ENCODE peak calls at places on chromosome 10, in seven cellular contexts. I is upper lobe of right lung; X is adipocyte; O is CD8-positive, alpha-beta T cell; Q is heart right ventricle; J is GM12878; T is ovary. P is an unnamed sample.

GRCh38 chr10:125369382-125370326 is 209.3 kb upstream of the CTBP2 start:
- DNase-seq in I (no peak), X (no peak), O (no peak), Q (no peak), J (no peak), T (no peak), P (no peak)

GRCh38 chr10:30313579-30314376 is 35.3 kb downstream of the MTPAP start:
- DNase-seq in I (no peak), X (no peak), O (no peak), Q (no peak), J (no peak), T (no peak), P (no peak)

GRCh38 chr10:126500185-126500584 is 111.9 kb upstream of the ADAM12 start:
- DNase-seq in I (no peak), X (no peak), O (no peak), Q (no peak), J (no peak), T (no peak), P (no peak)

GRCh38 chr10:74923556-74923955 is 97.2 kb downstream of the KAT6B start:
- DNase-seq in I (peak), X (no peak), O (no peak), Q (no peak), J (no peak), T (no peak), P (no peak)

GRCh38 chr10:80163741-80164341 is 31.3 kb downstream of the PLAC9 start:
- DNase-seq in I (no peak), X (peak), O (no peak), Q (no peak), J (no peak), T (no peak), P (no peak)

GRCh38 chr10:73973427-73973826 is 24.5 kb upstream of the VCL start:
- DNase-seq in I (no peak), X (no peak), O (no peak), Q (no peak), J (no peak), T (no peak), P (no peak)

GRCh38 chr10:95229724-95230627 is 35.9 kb downstream of the ACSM6 start:
- DNase-seq in I (no peak), X (peak), O (no peak), Q (no peak), J (no peak), T (no peak), P (no peak)

GRCh38 chr10:14276200-14276599 is 54.5 kb downstream of the FRMD4A start:
- DNase-seq in I (no peak), X (no peak), O (no peak), Q (no peak), J (peak), T (no peak), P (no peak)

GRCh38 chr10:131852161-131852822 is 48.5 kb upstream of the PPP2R2D start:
- DNase-seq in I (peak), X (no peak), O (no peak), Q (no peak), J (no peak), T (peak), P (no peak)

GRCh38 chr10:69389827-69390490 is 26.8 kb downstream of the TACR2 start:
- DNase-seq in I (no peak), X (peak), O (no peak), Q (peak), J (no peak), T (no peak), P (no peak)

GRCh38 chr10:98919899-98920298 is 315.8 kb downstream of the HPSE2 start:
- DNase-seq in I (no peak), X (no peak), O (no peak), Q (no peak), J (no peak), T (no peak), P (no peak)

GRCh38 chr10:49526624-49527023 is 12.3 kb downstream of the ERCC6 start:
- DNase-seq in I (no peak), X (peak), O (no peak), Q (no peak), J (no peak), T (no peak), P (no peak)

GRCh38 chr10:3151889-3152565 is 20.6 kb downstream of the PITRM1 start:
- DNase-seq in I (peak), X (no peak), O (no peak), Q (no peak), J (no peak), T (no peak), P (no peak)

GRCh38 chr10:72069751-72070501 is 18.4 kb downstream of the SPOCK2 start:
- DNase-seq in I (no peak), X (no peak), O (no peak), Q (no peak), J (no peak), T (no peak), P (no peak)

GRCh38 chr10:93752761-93753160 is 5.0 kb upstream of the LGI1 start:
- DNase-seq in I (no peak), X (peak), O (no peak), Q (no peak), J (no peak), T (no peak), P (no peak)

GRCh38 chr10:70175516-70175915 is 5.2 kb upstream of the SAR1A start:
- DNase-seq in I (no peak), X (no peak), O (no peak), Q (no peak), J (no peak), T (no peak), P (no peak)

GRCh38 chr10:71372882-71373495 is 23.7 kb upstream of the CDH23 start:
- DNase-seq in I (no peak), X (no peak), O (no peak), Q (no peak), J (peak), T (no peak), P (peak)

GRCh38 chr10:22624289-22624738 is 90.1 kb downstream of the PIP4K2A start:
- DNase-seq in I (no peak), X (peak), O (no peak), Q (no peak), J (no peak), T (no peak), P (no peak)

GRCh38 chr10:62503871-62504270 is 129.7 kb downstream of the ZNF365 start:
- DNase-seq in I (no peak), X (no peak), O (no peak), Q (no peak), J (no peak), T (no peak), P (no peak)

GRCh38 chr10:50653142-50653541 is 29.4 kb upstream of the SGMS1 start:
- DNase-seq in I (no peak), X (peak), O (no peak), Q (no peak), J (no peak), T (no peak), P (no peak)

GRCh38 chr10:71084818-71085126 is 127.6 kb upstream of the UNC5B start:
- DNase-seq in I (peak), X (no peak), O (no peak), Q (no peak), J (no peak), T (no peak), P (no peak)

GRCh38 chr10:88390041-88390440 is 193.1 kb downstream of the RNLS start:
- DNase-seq in I (no peak), X (no peak), O (no peak), Q (no peak), J (no peak), T (no peak), P (no peak)

GRCh38 chr10:89274928-89275327 is 23.4 kb upstream of the LIPA start:
- DNase-seq in I (no peak), X (peak), O (no peak), Q (no peak), J (no peak), T (no peak), P (no peak)

GRCh38 chr10:59177031-59177861 is 803 bp downstream of the PHYHIPL start:
- DNase-seq in I (no peak), X (peak), O (no peak), Q (peak), J (no peak), T (peak), P (no peak)
- H3K4me3 ChIP-seq in I (peak), X (peak), O (no peak), Q (peak), J (no peak), T (peak), P (no peak)

DNA sequence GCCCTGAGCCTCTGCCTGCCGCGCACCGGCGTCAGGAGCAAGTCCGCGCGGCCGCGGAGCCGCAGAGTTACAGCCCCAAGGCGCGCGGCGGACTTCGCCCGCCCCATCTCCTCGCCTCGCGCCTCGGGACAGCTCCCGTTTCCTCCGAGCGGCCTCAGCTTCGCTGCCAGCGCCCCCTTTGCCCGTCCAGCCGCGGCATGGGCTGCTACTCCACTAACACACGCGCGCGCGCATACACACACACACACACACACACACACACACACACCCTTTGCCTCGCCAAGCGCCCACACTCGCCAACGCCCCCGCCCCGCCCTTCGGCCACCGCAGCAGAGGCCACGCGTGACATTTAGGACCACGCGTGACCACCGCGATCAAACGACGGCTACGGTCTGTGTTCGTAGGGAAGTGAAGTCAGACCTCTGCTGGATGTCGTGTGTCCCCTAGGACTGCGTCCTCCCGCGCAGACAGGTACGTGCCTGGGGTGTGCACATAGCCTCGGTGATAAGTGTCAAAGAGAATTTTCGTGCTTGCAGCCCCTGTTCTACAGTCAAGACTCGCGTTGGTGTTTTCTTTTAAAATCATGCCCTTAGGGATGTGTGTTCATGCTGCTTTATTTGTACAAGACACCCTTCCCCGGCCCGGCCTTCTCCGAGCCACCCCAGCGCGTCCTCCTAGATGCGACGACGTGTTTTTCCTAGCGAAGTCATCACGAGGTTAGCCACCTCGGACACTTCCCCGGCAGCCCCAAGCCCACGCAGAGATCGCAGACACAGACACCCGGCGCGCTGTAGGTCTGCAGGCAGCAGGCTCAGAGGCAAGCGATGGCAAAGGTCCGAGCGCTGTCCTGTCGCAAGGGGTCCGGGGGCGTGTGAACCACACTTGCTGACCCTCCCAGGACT is 890 bp downstream of the MKX start:
- DNase-seq in I (peak), X (peak), O (no peak), Q (no peak), J (no peak), T (peak), P (no peak)
- H3K4me3 ChIP-seq in I (peak), X (peak), O (peak), Q (peak), J (no peak), T (peak), P (no peak)

GRCh38 chr10:35577915-35578607 is 27.1 kb upstream of the GJD4 start:
- DNase-seq in I (no peak), X (no peak), O (no peak), Q (no peak), J (no peak), T (no peak), P (no peak)
- H3K4me3 ChIP-seq in I (no peak), X (no peak), O (no peak), Q (no peak), J (no peak), T (no peak), P (no peak)

GRCh38 chr10:7818295-7819125 is at the start of gene TAF3:
- DNase-seq in I (peak), X (peak), O (peak), Q (peak), J (peak), T (peak), P (peak)
- H3K4me3 ChIP-seq in I (peak), X (peak), O (peak), Q (peak), J (peak), T (peak), P (peak)

DNA sequence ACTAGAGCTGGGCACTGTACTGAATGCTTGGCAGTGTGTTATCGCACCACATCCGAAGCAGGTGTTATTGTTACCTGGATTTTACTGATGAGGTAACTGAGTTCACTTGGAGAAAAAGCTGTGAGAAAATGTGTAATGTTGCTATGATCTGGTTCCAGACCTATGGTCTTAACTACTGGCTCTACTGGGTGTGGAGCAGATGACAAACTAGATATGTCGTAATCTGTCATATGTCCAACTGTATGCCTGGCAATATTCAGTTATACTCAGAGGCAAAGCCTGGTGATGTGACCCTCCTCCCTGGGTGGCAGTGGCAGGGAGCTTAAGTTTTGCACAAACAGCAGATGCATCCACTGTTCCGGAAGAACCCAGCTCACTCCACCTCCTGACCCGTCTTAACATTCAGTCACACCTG is 23.5 kb downstream of the SCD start:
- DNase-seq in I (no peak), X (peak), O (no peak), Q (no peak), J (no peak), T (no peak), P (no peak)
- H3K4me3 ChIP-seq in I (no peak), X (peak), O (no peak), Q (no peak), J (no peak), T (no peak), P (no peak)

DNA sequence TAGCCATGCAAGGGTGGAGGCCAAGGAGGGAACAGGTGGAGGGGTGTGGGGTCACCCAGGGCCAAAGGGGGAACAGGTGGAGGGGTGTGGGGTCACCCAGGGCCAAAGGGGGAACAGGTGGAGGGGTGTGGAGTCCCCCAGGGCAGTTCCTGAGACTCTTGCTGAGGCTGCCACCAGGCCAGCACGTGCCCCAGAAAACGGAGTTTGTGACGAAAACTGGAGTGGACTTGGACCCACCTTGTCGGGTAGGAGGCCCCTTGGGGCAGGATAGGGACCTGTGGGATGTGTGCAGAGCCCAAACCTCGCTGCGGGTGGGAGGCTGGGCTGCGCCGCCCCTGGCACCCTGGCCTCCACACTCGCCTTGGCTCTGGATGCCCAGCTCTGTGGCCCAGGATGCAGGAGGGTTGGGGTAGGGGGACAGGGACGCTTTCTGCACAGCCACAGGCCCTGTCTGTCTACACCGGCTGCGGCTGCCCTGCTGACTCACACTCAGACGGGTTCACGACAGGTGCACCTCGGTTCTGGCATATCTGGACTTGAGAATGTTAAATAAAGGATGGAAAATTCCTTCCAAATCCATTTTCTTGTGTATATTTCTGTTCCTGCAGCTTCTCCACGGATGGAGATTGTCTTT is 562 bp upstream of the ADGRA1 start:
- DNase-seq in I (no peak), X (no peak), O (no peak), Q (no peak), J (no peak), T (no peak), P (no peak)
- H3K4me3 ChIP-seq in I (no peak), X (no peak), O (no peak), Q (no peak), J (no peak), T (no peak), P (no peak)

GRCh38 chr10:42864575-42864974 is 82.0 kb downstream of the BMS1 start:
- DNase-seq in I (peak), X (peak), O (no peak), Q (no peak), J (no peak), T (no peak), P (no peak)
- H3K4me3 ChIP-seq in I (no peak), X (no peak), O (no peak), Q (no peak), J (no peak), T (no peak), P (no peak)

GRCh38 chr10:28010821-28011220 is 11.9 kb upstream of the ODAD2 start:
- DNase-seq in I (no peak), X (no peak), O (no peak), Q (no peak), J (no peak), T (no peak), P (no peak)

GRCh38 chr10:28014651-28015050 is 15.8 kb upstream of the ODAD2 start:
- DNase-seq in I (no peak), X (no peak), O (no peak), Q (no peak), J (no peak), T (no peak), P (no peak)

GRCh38 chr10:28008054-28008453 is 9.2 kb upstream of the ODAD2 start:
- DNase-seq in I (no peak), X (no peak), O (no peak), Q (no peak), J (no peak), T (no peak), P (no peak)

GRCh38 chr10:28012990-28013389 is 14.1 kb upstream of the ODAD2 start:
- DNase-seq in I (no peak), X (no peak), O (no peak), Q (no peak), J (no peak), T (no peak), P (no peak)
- H3K4me3 ChIP-seq in I (no peak), X (no peak), O (no peak), Q (no peak), J (no peak), T (no peak), P (no peak)

GRCh38 chr10:682931-683447 is 6.5 kb downstream of the DIP2C start:
- DNase-seq in I (no peak), X (no peak), O (no peak), Q (no peak), J (no peak), T (no peak), P (no peak)
- H3K4me3 ChIP-seq in I (no peak), X (peak), O (no peak), Q (no peak), J (no peak), T (no peak), P (no peak)

P was measured in GM12864.